ENCODE peak calls at places on chromosomes 3 and 15, in eight cellular contexts. One of them, this sample, is unnamed.

GRCh38 chr3:120795017-120795648 is 52.6 kb downstream of the GTF2E1 start:
- DNase-seq in stimulated activated CD4-positive, alpha-beta T cell treated with anti-CD3 and anti-CD28 coated beads, TNF-alpha, amount 100 ng/mL, for 1 hour: peak
- DNase-seq in heart left ventricle: peak
- DNase-seq in NCI-H1694 treated with DMSO at 0.1 percent for 48 hours: peak
- DNase-seq in H9: peak
- DNase-seq in iris pigment epithelial cell: peak
- DNase-seq in lower leg skin: peak
- DNase-seq in NCI-H1105 treated with DMSO at 0.1 percent for 48 hours: peak
- DNase-seq in this sample: peak

GRCh38 chr3:161420746-161421145 is 49.4 kb upstream of the SPTSSB start:
- DNase-seq in stimulated activated CD4-positive, alpha-beta T cell treated with anti-CD3 and anti-CD28 coated beads, TNF-alpha, amount 100 ng/mL, for 1 hour: no peak
- DNase-seq in heart left ventricle: no peak
- DNase-seq in NCI-H1694 treated with DMSO at 0.1 percent for 48 hours: no peak
- DNase-seq in H9: peak
- DNase-seq in iris pigment epithelial cell: peak
- DNase-seq in lower leg skin: no peak
- DNase-seq in NCI-H1105 treated with DMSO at 0.1 percent for 48 hours: peak
- DNase-seq in this sample: no peak

GRCh38 chr3:77081240-77081661 is 41.4 kb downstream of the ROBO2 start:
- DNase-seq in stimulated activated CD4-positive, alpha-beta T cell treated with anti-CD3 and anti-CD28 coated beads, TNF-alpha, amount 100 ng/mL, for 1 hour: no peak
- DNase-seq in heart left ventricle: peak
- DNase-seq in NCI-H1694 treated with DMSO at 0.1 percent for 48 hours: peak
- DNase-seq in H9: no peak
- DNase-seq in iris pigment epithelial cell: peak
- DNase-seq in lower leg skin: no peak
- DNase-seq in NCI-H1105 treated with DMSO at 0.1 percent for 48 hours: peak
- DNase-seq in this sample: no peak

GRCh38 chr3:71584216-71585061 is 911 bp upstream of the FOXP1 start:
- DNase-seq in stimulated activated CD4-positive, alpha-beta T cell treated with anti-CD3 and anti-CD28 coated beads, TNF-alpha, amount 100 ng/mL, for 1 hour: no peak
- DNase-seq in heart left ventricle: peak
- DNase-seq in NCI-H1694 treated with DMSO at 0.1 percent for 48 hours: no peak
- DNase-seq in H9: peak
- DNase-seq in iris pigment epithelial cell: peak
- DNase-seq in lower leg skin: peak
- DNase-seq in NCI-H1105 treated with DMSO at 0.1 percent for 48 hours: peak
- DNase-seq in this sample: peak

GRCh38 chr3:45167011-45167911 is 21.1 kb upstream of the CDCP1 start:
- DNase-seq in stimulated activated CD4-positive, alpha-beta T cell treated with anti-CD3 and anti-CD28 coated beads, TNF-alpha, amount 100 ng/mL, for 1 hour: peak
- DNase-seq in heart left ventricle: peak
- DNase-seq in NCI-H1694 treated with DMSO at 0.1 percent for 48 hours: peak
- DNase-seq in H9: peak
- DNase-seq in iris pigment epithelial cell: peak
- DNase-seq in lower leg skin: peak
- DNase-seq in NCI-H1105 treated with DMSO at 0.1 percent for 48 hours: no peak
- DNase-seq in this sample: no peak

GRCh38 chr3:57110797-57111196 is 50.3 kb downstream of the SPATA12 start:
- DNase-seq in stimulated activated CD4-positive, alpha-beta T cell treated with anti-CD3 and anti-CD28 coated beads, TNF-alpha, amount 100 ng/mL, for 1 hour: no peak
- DNase-seq in heart left ventricle: no peak
- DNase-seq in NCI-H1694 treated with DMSO at 0.1 percent for 48 hours: no peak
- DNase-seq in H9: no peak
- DNase-seq in iris pigment epithelial cell: no peak
- DNase-seq in lower leg skin: no peak
- DNase-seq in NCI-H1105 treated with DMSO at 0.1 percent for 48 hours: peak
- DNase-seq in this sample: no peak

GRCh38 chr3:106769045-106769444 is 608.2 kb upstream of the CCDC54 start:
- DNase-seq in stimulated activated CD4-positive, alpha-beta T cell treated with anti-CD3 and anti-CD28 coated beads, TNF-alpha, amount 100 ng/mL, for 1 hour: no peak
- DNase-seq in heart left ventricle: no peak
- DNase-seq in NCI-H1694 treated with DMSO at 0.1 percent for 48 hours: no peak
- DNase-seq in H9: no peak
- DNase-seq in iris pigment epithelial cell: no peak
- DNase-seq in lower leg skin: no peak
- DNase-seq in NCI-H1105 treated with DMSO at 0.1 percent for 48 hours: peak
- DNase-seq in this sample: no peak

GRCh38 chr3:126130981-126131750 is 47.2 kb upstream of the SLC41A3 start:
- DNase-seq in stimulated activated CD4-positive, alpha-beta T cell treated with anti-CD3 and anti-CD28 coated beads, TNF-alpha, amount 100 ng/mL, for 1 hour: no peak
- DNase-seq in heart left ventricle: no peak
- DNase-seq in NCI-H1694 treated with DMSO at 0.1 percent for 48 hours: no peak
- DNase-seq in H9: peak
- DNase-seq in iris pigment epithelial cell: no peak
- DNase-seq in lower leg skin: no peak
- DNase-seq in NCI-H1105 treated with DMSO at 0.1 percent for 48 hours: no peak
- DNase-seq in this sample: no peak

GRCh38 chr3:12180218-12180617 is 21.5 kb upstream of the TIMP4 start:
- DNase-seq in stimulated activated CD4-positive, alpha-beta T cell treated with anti-CD3 and anti-CD28 coated beads, TNF-alpha, amount 100 ng/mL, for 1 hour: no peak
- DNase-seq in heart left ventricle: peak
- DNase-seq in NCI-H1694 treated with DMSO at 0.1 percent for 48 hours: no peak
- DNase-seq in H9: no peak
- DNase-seq in iris pigment epithelial cell: peak
- DNase-seq in lower leg skin: no peak
- DNase-seq in NCI-H1105 treated with DMSO at 0.1 percent for 48 hours: no peak
- DNase-seq in this sample: no peak

GRCh38 chr3:18153571-18154173 is 271.5 kb downstream of the SATB1 start:
- DNase-seq in stimulated activated CD4-positive, alpha-beta T cell treated with anti-CD3 and anti-CD28 coated beads, TNF-alpha, amount 100 ng/mL, for 1 hour: no peak
- DNase-seq in heart left ventricle: no peak
- DNase-seq in NCI-H1694 treated with DMSO at 0.1 percent for 48 hours: no peak
- DNase-seq in H9: no peak
- DNase-seq in iris pigment epithelial cell: peak
- DNase-seq in lower leg skin: no peak
- DNase-seq in NCI-H1105 treated with DMSO at 0.1 percent for 48 hours: no peak
- DNase-seq in this sample: no peak

GRCh38 chr3:186281172-186281571 is 80.9 kb downstream of the DGKG start:
- DNase-seq in stimulated activated CD4-positive, alpha-beta T cell treated with anti-CD3 and anti-CD28 coated beads, TNF-alpha, amount 100 ng/mL, for 1 hour: no peak
- DNase-seq in heart left ventricle: no peak
- DNase-seq in NCI-H1694 treated with DMSO at 0.1 percent for 48 hours: no peak
- DNase-seq in H9: no peak
- DNase-seq in iris pigment epithelial cell: peak
- DNase-seq in lower leg skin: no peak
- DNase-seq in NCI-H1105 treated with DMSO at 0.1 percent for 48 hours: no peak
- DNase-seq in this sample: no peak

GRCh38 chr3:18234717-18235335 is 190.3 kb downstream of the SATB1 start:
- DNase-seq in stimulated activated CD4-positive, alpha-beta T cell treated with anti-CD3 and anti-CD28 coated beads, TNF-alpha, amount 100 ng/mL, for 1 hour: no peak
- DNase-seq in heart left ventricle: peak
- DNase-seq in NCI-H1694 treated with DMSO at 0.1 percent for 48 hours: no peak
- DNase-seq in H9: no peak
- DNase-seq in iris pigment epithelial cell: no peak
- DNase-seq in lower leg skin: no peak
- DNase-seq in NCI-H1105 treated with DMSO at 0.1 percent for 48 hours: peak
- DNase-seq in this sample: no peak

GRCh38 chr3:195873971-195874370 is 34.4 kb downstream of the TNK2 start:
- DNase-seq in stimulated activated CD4-positive, alpha-beta T cell treated with anti-CD3 and anti-CD28 coated beads, TNF-alpha, amount 100 ng/mL, for 1 hour: no peak
- DNase-seq in heart left ventricle: no peak
- DNase-seq in NCI-H1694 treated with DMSO at 0.1 percent for 48 hours: no peak
- DNase-seq in H9: no peak
- DNase-seq in iris pigment epithelial cell: peak
- DNase-seq in lower leg skin: no peak
- DNase-seq in NCI-H1105 treated with DMSO at 0.1 percent for 48 hours: no peak
- DNase-seq in this sample: no peak

GRCh38 chr3:32934150-32934742 is 17.2 kb upstream of the CCR4 start:
- DNase-seq in stimulated activated CD4-positive, alpha-beta T cell treated with anti-CD3 and anti-CD28 coated beads, TNF-alpha, amount 100 ng/mL, for 1 hour: no peak
- DNase-seq in heart left ventricle: no peak
- DNase-seq in NCI-H1694 treated with DMSO at 0.1 percent for 48 hours: no peak
- DNase-seq in H9: no peak
- DNase-seq in iris pigment epithelial cell: peak
- DNase-seq in lower leg skin: no peak
- DNase-seq in NCI-H1105 treated with DMSO at 0.1 percent for 48 hours: no peak
- DNase-seq in this sample: no peak

GRCh38 chr15:95629503-95630168 is 700.9 kb upstream of the NR2F2 start:
- DNase-seq in stimulated activated CD4-positive, alpha-beta T cell treated with anti-CD3 and anti-CD28 coated beads, TNF-alpha, amount 100 ng/mL, for 1 hour: no peak
- DNase-seq in heart left ventricle: no peak
- DNase-seq in NCI-H1694 treated with DMSO at 0.1 percent for 48 hours: no peak
- DNase-seq in H9: no peak
- DNase-seq in iris pigment epithelial cell: no peak
- DNase-seq in lower leg skin: no peak
- DNase-seq in NCI-H1105 treated with DMSO at 0.1 percent for 48 hours: no peak
- DNase-seq in this sample: no peak

GRCh38 chr3:133992385-133992784 is 37.3 kb downstream of the SLCO2A1 start:
- DNase-seq in stimulated activated CD4-positive, alpha-beta T cell treated with anti-CD3 and anti-CD28 coated beads, TNF-alpha, amount 100 ng/mL, for 1 hour: no peak
- DNase-seq in heart left ventricle: no peak
- DNase-seq in NCI-H1694 treated with DMSO at 0.1 percent for 48 hours: no peak
- DNase-seq in H9: peak
- DNase-seq in iris pigment epithelial cell: no peak
- DNase-seq in lower leg skin: no peak
- DNase-seq in NCI-H1105 treated with DMSO at 0.1 percent for 48 hours: no peak
- DNase-seq in this sample: no peak

GRCh38 chr3:126261037-126261436 is 80.7 kb upstream of the ALDH1L1 start:
- DNase-seq in stimulated activated CD4-positive, alpha-beta T cell treated with anti-CD3 and anti-CD28 coated beads, TNF-alpha, amount 100 ng/mL, for 1 hour: no peak
- DNase-seq in heart left ventricle: peak
- DNase-seq in NCI-H1694 treated with DMSO at 0.1 percent for 48 hours: no peak
- DNase-seq in H9: no peak
- DNase-seq in iris pigment epithelial cell: peak
- DNase-seq in lower leg skin: peak
- DNase-seq in NCI-H1105 treated with DMSO at 0.1 percent for 48 hours: no peak
- DNase-seq in this sample: no peak

GRCh38 chr15:70783610-70784021 is 20.3 kb upstream of the UACA start:
- DNase-seq in stimulated activated CD4-positive, alpha-beta T cell treated with anti-CD3 and anti-CD28 coated beads, TNF-alpha, amount 100 ng/mL, for 1 hour: no peak
- DNase-seq in heart left ventricle: no peak
- DNase-seq in NCI-H1694 treated with DMSO at 0.1 percent for 48 hours: no peak
- DNase-seq in H9: no peak
- DNase-seq in iris pigment epithelial cell: peak
- DNase-seq in lower leg skin: no peak
- DNase-seq in NCI-H1105 treated with DMSO at 0.1 percent for 48 hours: no peak
- DNase-seq in this sample: no peak

GRCh38 chr15:96553006-96553405 is 222.5 kb downstream of the NR2F2 start:
- DNase-seq in stimulated activated CD4-positive, alpha-beta T cell treated with anti-CD3 and anti-CD28 coated beads, TNF-alpha, amount 100 ng/mL, for 1 hour: no peak
- DNase-seq in heart left ventricle: no peak
- DNase-seq in NCI-H1694 treated with DMSO at 0.1 percent for 48 hours: no peak
- DNase-seq in H9: no peak
- DNase-seq in iris pigment epithelial cell: no peak
- DNase-seq in lower leg skin: no peak
- DNase-seq in NCI-H1105 treated with DMSO at 0.1 percent for 48 hours: no peak
- DNase-seq in this sample: no peak

GRCh38 chr3:64796597-64796996 is 108.8 kb upstream of the ADAMTS9 start:
- DNase-seq in stimulated activated CD4-positive, alpha-beta T cell treated with anti-CD3 and anti-CD28 coated beads, TNF-alpha, amount 100 ng/mL, for 1 hour: no peak
- DNase-seq in heart left ventricle: no peak
- DNase-seq in NCI-H1694 treated with DMSO at 0.1 percent for 48 hours: no peak
- DNase-seq in H9: no peak
- DNase-seq in iris pigment epithelial cell: peak
- DNase-seq in lower leg skin: no peak
- DNase-seq in NCI-H1105 treated with DMSO at 0.1 percent for 48 hours: no peak
- DNase-seq in this sample: no peak

GRCh38 chr15:68699881-68700394 is 120.8 kb downstream of the ANP32A start:
- DNase-seq in stimulated activated CD4-positive, alpha-beta T cell treated with anti-CD3 and anti-CD28 coated beads, TNF-alpha, amount 100 ng/mL, for 1 hour: no peak
- DNase-seq in heart left ventricle: peak
- DNase-seq in NCI-H1694 treated with DMSO at 0.1 percent for 48 hours: no peak
- DNase-seq in H9: no peak
- DNase-seq in iris pigment epithelial cell: no peak
- DNase-seq in lower leg skin: no peak
- DNase-seq in NCI-H1105 treated with DMSO at 0.1 percent for 48 hours: no peak
- DNase-seq in this sample: no peak

GRCh38 chr3:127769284-127770081 is 52.8 kb downstream of the MGLL start:
- DNase-seq in stimulated activated CD4-positive, alpha-beta T cell treated with anti-CD3 and anti-CD28 coated beads, TNF-alpha, amount 100 ng/mL, for 1 hour: no peak
- DNase-seq in heart left ventricle: no peak
- DNase-seq in NCI-H1694 treated with DMSO at 0.1 percent for 48 hours: no peak
- DNase-seq in H9: no peak
- DNase-seq in iris pigment epithelial cell: no peak
- DNase-seq in lower leg skin: no peak
- DNase-seq in NCI-H1105 treated with DMSO at 0.1 percent for 48 hours: no peak
- DNase-seq in this sample: no peak

GRCh38 chr15:40150163-40150925 is 10.5 kb upstream of the BUB1B start:
- DNase-seq in stimulated activated CD4-positive, alpha-beta T cell treated with anti-CD3 and anti-CD28 coated beads, TNF-alpha, amount 100 ng/mL, for 1 hour: no peak
- DNase-seq in heart left ventricle: no peak
- DNase-seq in NCI-H1694 treated with DMSO at 0.1 percent for 48 hours: no peak
- DNase-seq in H9: no peak
- DNase-seq in iris pigment epithelial cell: peak
- DNase-seq in lower leg skin: no peak
- DNase-seq in NCI-H1105 treated with DMSO at 0.1 percent for 48 hours: peak
- DNase-seq in this sample: no peak

GRCh38 chr3:84074767-84075166 is 884.0 kb upstream of the CADM2 start:
- DNase-seq in stimulated activated CD4-positive, alpha-beta T cell treated with anti-CD3 and anti-CD28 coated beads, TNF-alpha, amount 100 ng/mL, for 1 hour: no peak
- DNase-seq in heart left ventricle: no peak
- DNase-seq in NCI-H1694 treated with DMSO at 0.1 percent for 48 hours: no peak
- DNase-seq in H9: no peak
- DNase-seq in iris pigment epithelial cell: no peak
- DNase-seq in lower leg skin: no peak
- DNase-seq in NCI-H1105 treated with DMSO at 0.1 percent for 48 hours: no peak
- DNase-seq in this sample: no peak

GRCh38 chr3:176974303-176974702 is 223.0 kb downstream of the TBL1XR1 start:
- DNase-seq in stimulated activated CD4-positive, alpha-beta T cell treated with anti-CD3 and anti-CD28 coated beads, TNF-alpha, amount 100 ng/mL, for 1 hour: no peak
- DNase-seq in heart left ventricle: no peak
- DNase-seq in NCI-H1694 treated with DMSO at 0.1 percent for 48 hours: no peak
- DNase-seq in H9: no peak
- DNase-seq in iris pigment epithelial cell: no peak
- DNase-seq in lower leg skin: no peak
- DNase-seq in NCI-H1105 treated with DMSO at 0.1 percent for 48 hours: no peak
- DNase-seq in this sample: no peak

GRCh38 chr3:154766765-154767503 is 313.2 kb upstream of the MME start:
- DNase-seq in stimulated activated CD4-positive, alpha-beta T cell treated with anti-CD3 and anti-CD28 coated beads, TNF-alpha, amount 100 ng/mL, for 1 hour: no peak
- DNase-seq in heart left ventricle: no peak
- DNase-seq in NCI-H1694 treated with DMSO at 0.1 percent for 48 hours: no peak
- DNase-seq in H9: peak
- DNase-seq in iris pigment epithelial cell: no peak
- DNase-seq in lower leg skin: no peak
- DNase-seq in NCI-H1105 treated with DMSO at 0.1 percent for 48 hours: no peak
- DNase-seq in this sample: no peak

GRCh38 chr3:122251428-122251827 is 68.0 kb downstream of the CASR start:
- DNase-seq in stimulated activated CD4-positive, alpha-beta T cell treated with anti-CD3 and anti-CD28 coated beads, TNF-alpha, amount 100 ng/mL, for 1 hour: no peak
- DNase-seq in heart left ventricle: no peak
- DNase-seq in NCI-H1694 treated with DMSO at 0.1 percent for 48 hours: no peak
- DNase-seq in H9: no peak
- DNase-seq in iris pigment epithelial cell: no peak
- DNase-seq in lower leg skin: no peak
- DNase-seq in NCI-H1105 treated with DMSO at 0.1 percent for 48 hours: no peak
- DNase-seq in this sample: no peak

GRCh38 chr15:92751528-92751927 is 96.0 kb upstream of the FAM174B start:
- DNase-seq in stimulated activated CD4-positive, alpha-beta T cell treated with anti-CD3 and anti-CD28 coated beads, TNF-alpha, amount 100 ng/mL, for 1 hour: no peak
- DNase-seq in heart left ventricle: no peak
- DNase-seq in NCI-H1694 treated with DMSO at 0.1 percent for 48 hours: no peak
- DNase-seq in H9: no peak
- DNase-seq in iris pigment epithelial cell: no peak
- DNase-seq in lower leg skin: no peak
- DNase-seq in NCI-H1105 treated with DMSO at 0.1 percent for 48 hours: no peak
- DNase-seq in this sample: no peak

GRCh38 chr15:90334304-90334731 is 17.8 kb upstream of the ZNF774 start:
- DNase-seq in stimulated activated CD4-positive, alpha-beta T cell treated with anti-CD3 and anti-CD28 coated beads, TNF-alpha, amount 100 ng/mL, for 1 hour: no peak
- DNase-seq in heart left ventricle: no peak
- DNase-seq in NCI-H1694 treated with DMSO at 0.1 percent for 48 hours: no peak
- DNase-seq in H9: no peak
- DNase-seq in iris pigment epithelial cell: no peak
- DNase-seq in lower leg skin: no peak
- DNase-seq in NCI-H1105 treated with DMSO at 0.1 percent for 48 hours: no peak
- DNase-seq in this sample: no peak

GRCh38 chr3:27657404-27657803 is 64.7 kb downstream of the EOMES start:
- DNase-seq in stimulated activated CD4-positive, alpha-beta T cell treated with anti-CD3 and anti-CD28 coated beads, TNF-alpha, amount 100 ng/mL, for 1 hour: no peak
- DNase-seq in heart left ventricle: no peak
- DNase-seq in NCI-H1694 treated with DMSO at 0.1 percent for 48 hours: no peak
- DNase-seq in H9: no peak
- DNase-seq in iris pigment epithelial cell: no peak
- DNase-seq in lower leg skin: no peak
- DNase-seq in NCI-H1105 treated with DMSO at 0.1 percent for 48 hours: no peak
- DNase-seq in this sample: no peak

GRCh38 chr3:16309558-16309957 is 44.5 kb downstream of the OXNAD1 start:
- DNase-seq in stimulated activated CD4-positive, alpha-beta T cell treated with anti-CD3 and anti-CD28 coated beads, TNF-alpha, amount 100 ng/mL, for 1 hour: no peak
- DNase-seq in heart left ventricle: no peak
- DNase-seq in NCI-H1694 treated with DMSO at 0.1 percent for 48 hours: no peak
- DNase-seq in H9: no peak
- DNase-seq in iris pigment epithelial cell: peak
- DNase-seq in lower leg skin: no peak
- DNase-seq in NCI-H1105 treated with DMSO at 0.1 percent for 48 hours: no peak
- DNase-seq in this sample: no peak

GRCh38 chr3:10816019-10816862 is at the start of gene SLC6A11:
- DNase-seq in stimulated activated CD4-positive, alpha-beta T cell treated with anti-CD3 and anti-CD28 coated beads, TNF-alpha, amount 100 ng/mL, for 1 hour: no peak
- DNase-seq in heart left ventricle: no peak
- DNase-seq in NCI-H1694 treated with DMSO at 0.1 percent for 48 hours: no peak
- DNase-seq in H9: peak
- DNase-seq in iris pigment epithelial cell: no peak
- DNase-seq in lower leg skin: no peak
- DNase-seq in NCI-H1105 treated with DMSO at 0.1 percent for 48 hours: no peak
- DNase-seq in this sample: peak

GRCh38 chr3:164004205-164004604 is 1074.1 kb downstream of the SI start:
- DNase-seq in stimulated activated CD4-positive, alpha-beta T cell treated with anti-CD3 and anti-CD28 coated beads, TNF-alpha, amount 100 ng/mL, for 1 hour: no peak
- DNase-seq in heart left ventricle: no peak
- DNase-seq in NCI-H1694 treated with DMSO at 0.1 percent for 48 hours: no peak
- DNase-seq in H9: peak
- DNase-seq in iris pigment epithelial cell: no peak
- DNase-seq in lower leg skin: no peak
- DNase-seq in NCI-H1105 treated with DMSO at 0.1 percent for 48 hours: no peak
- DNase-seq in this sample: no peak

GRCh38 chr15:29093696-29094343 is 175.8 kb downstream of the NSMCE3 start:
- DNase-seq in stimulated activated CD4-positive, alpha-beta T cell treated with anti-CD3 and anti-CD28 coated beads, TNF-alpha, amount 100 ng/mL, for 1 hour: no peak
- DNase-seq in heart left ventricle: no peak
- DNase-seq in NCI-H1694 treated with DMSO at 0.1 percent for 48 hours: no peak
- DNase-seq in H9: no peak
- DNase-seq in iris pigment epithelial cell: no peak
- DNase-seq in lower leg skin: no peak
- DNase-seq in NCI-H1105 treated with DMSO at 0.1 percent for 48 hours: no peak
- DNase-seq in this sample: no peak